ENCODE peak calls at places on chromosome 17, in seven cellular contexts. Y is epithelial cell of esophagus; T is ELR; E is transverse colon; R is activated naive CD8-positive, alpha-beta T cell treated with anti-CD3 and anti-CD28 coated beads, Interleukin-2, amount 50 U/mL, for 24 hours; H is astrocyte of the spinal cord; W is GM19239. K is an unnamed sample.

GRCh38 chr17:79538291-79538690 is 72.6 kb downstream of the RBFOX3 start:
- DNase-seq in Y (no peak), T (no peak), E (no peak), R (no peak), H (no peak), W (no peak), K (no peak)

GRCh38 chr17:80119271-80119791 is 17.9 kb downstream of the GAA start:
- DNase-seq in Y (no peak), T (no peak), E (no peak), R (no peak), H (no peak), W (no peak), K (peak)

GRCh38 chr17:67602439-67602838 is 115.3 kb upstream of the NOL11 start:
- DNase-seq in Y (no peak), T (no peak), E (no peak), R (no peak), H (no peak), W (no peak), K (no peak)

GRCh38 chr17:1714488-1714979 is 4.4 kb upstream of the TLCD2 start:
- DNase-seq in Y (peak), T (peak), E (peak), R (no peak), H (peak), W (no peak), K (peak)

GRCh38 chr17:78034429-78035091 is 76.1 kb downstream of the TNRC6C start:
- DNase-seq in Y (peak), T (peak), E (no peak), R (no peak), H (peak), W (no peak), K (no peak)

GRCh38 chr17:17032131-17032692 is 10.0 kb upstream of the MPRIP start:
- DNase-seq in Y (peak), T (peak), E (peak), R (no peak), H (peak), W (no peak), K (peak)

GRCh38 chr17:41403409-41404023 is 6.1 kb upstream of the KRT31 start:
- DNase-seq in Y (no peak), T (peak), E (no peak), R (no peak), H (peak), W (no peak), K (no peak)

GRCh38 chr17:49880291-49881053 is 32.6 kb upstream of the TAC4 start:
- DNase-seq in Y (peak), T (peak), E (peak), R (peak), H (peak), W (peak), K (peak)

GRCh38 chr17:82105882-82106696 is 8.1 kb upstream of the FASN start:
- DNase-seq in Y (peak), T (peak), E (peak), R (peak), H (peak), W (peak), K (peak)

GRCh38 chr17:60743812-60744211 is 66.2 kb downstream of the BCAS3 start:
- DNase-seq in Y (peak), T (peak), E (no peak), R (no peak), H (peak), W (no peak), K (peak)

GRCh38 chr17:59807892-59808509 is 84.7 kb downstream of the TUBD1 start:
- DNase-seq in Y (no peak), T (no peak), E (no peak), R (no peak), H (no peak), W (no peak), K (no peak)

GRCh38 chr17:71022758-71023157 is 853.4 kb downstream of the KCNJ2 start:
- DNase-seq in Y (no peak), T (no peak), E (no peak), R (no peak), H (no peak), W (no peak), K (no peak)

GRCh38 chr17:28346746-28347246 is 10.5 kb downstream of the POLDIP2 start:
- DNase-seq in Y (no peak), T (no peak), E (no peak), R (no peak), H (no peak), W (no peak), K (peak)

GRCh38 chr17:19338031-19338990 is 24.2 kb downstream of the B9D1 start:
- DNase-seq in Y (peak), T (peak), E (peak), R (peak), H (no peak), W (peak), K (peak)

GRCh38 chr17:79174905-79175856 is 100.6 kb downstream of the ENGASE start:
- DNase-seq in Y (peak), T (peak), E (no peak), R (no peak), H (no peak), W (no peak), K (no peak)

GRCh38 chr17:43750154-43750553 is 8.4 kb downstream of the SOST start:
- DNase-seq in Y (peak), T (no peak), E (no peak), R (no peak), H (no peak), W (no peak), K (no peak)

GRCh38 chr17:41013606-41014005 is 4.7 kb upstream of the KRTAP3-1 start:
- DNase-seq in Y (no peak), T (peak), E (no peak), R (no peak), H (no peak), W (no peak), K (peak)

GRCh38 chr17:64297467-64298088 is 34.5 kb upstream of the TEX2 start:
- DNase-seq in Y (no peak), T (no peak), E (no peak), R (no peak), H (no peak), W (no peak), K (no peak)

GRCh38 chr17:60321336-60322055 is 70.4 kb downstream of the USP32 start:
- DNase-seq in Y (no peak), T (no peak), E (no peak), R (no peak), H (no peak), W (no peak), K (no peak)

GRCh38 chr17:59165933-59166342 is 10.4 kb downstream of the PRR11 start:
- DNase-seq in Y (peak), T (peak), E (peak), R (peak), H (peak), W (peak), K (no peak)

GRCh38 chr17:30957741-30958140 is 13.1 kb upstream of the RNF135 start:
- DNase-seq in Y (no peak), T (no peak), E (no peak), R (no peak), H (no peak), W (no peak), K (no peak)

GRCh38 chr17:2064980-2065785 is 10.3 kb downstream of the HIC1 start:
- DNase-seq in Y (peak), T (peak), E (peak), R (peak), H (peak), W (peak), K (peak)

GRCh38 chr17:10243905-10244844 is 45.8 kb upstream of the GAS7 start:
- DNase-seq in Y (no peak), T (peak), E (no peak), R (no peak), H (peak), W (no peak), K (no peak)

GRCh38 chr17:2551493-2551892 is 39.8 kb upstream of the METTL16 start:
- DNase-seq in Y (no peak), T (no peak), E (no peak), R (no peak), H (no peak), W (no peak), K (no peak)

GRCh38 chr17:954431-955164 is 25.0 kb downstream of the NXN start:
- DNase-seq in Y (no peak), T (peak), E (no peak), R (no peak), H (peak), W (no peak), K (peak)

GRCh38 chr17:81432873-81433451 is 37.7 kb downstream of the BAHCC1 start:
- DNase-seq in Y (no peak), T (no peak), E (no peak), R (no peak), H (peak), W (no peak), K (peak)

GRCh38 chr17:1111599-1112443 is 68.0 kb downstream of the ABR start:
- DNase-seq in Y (no peak), T (no peak), E (peak), R (no peak), H (no peak), W (no peak), K (no peak)

GRCh38 chr17:39822051-39822450 is 42.1 kb downstream of the IKZF3 start:
- DNase-seq in Y (no peak), T (no peak), E (no peak), R (no peak), H (no peak), W (no peak), K (no peak)

GRCh38 chr17:17603178-17603894 is 11.8 kb upstream of the PEMT start:
- DNase-seq in Y (no peak), T (no peak), E (no peak), R (no peak), H (no peak), W (no peak), K (no peak)

GRCh38 chr17:61002316-61002736 is 324.7 kb downstream of the BCAS3 start:
- DNase-seq in Y (peak), T (peak), E (no peak), R (no peak), H (peak), W (no peak), K (peak)

K was measured in SJCRH30.